ENCODE peak calls at places on chromosomes 13 and 19, in eight cellular contexts. Z, X, T, F, E, Q, I and O are unnamed samples.

GRCh38 chr19:31166206-31166605 is 183.0 kb downstream of the TSHZ3 start:
- DNase-seq in T (no peak), I (no peak), Z (no peak), E (no peak), X (no peak), F (no peak), Q (no peak), O (no peak)

GRCh38 chr13:108560092-108560491 is 69.3 kb upstream of the MYO16 start:
- DNase-seq in F (no peak), Z (no peak), T (no peak), Q (no peak), I (no peak), X (no peak), E (no peak), O (no peak)

GRCh38 chr19:41531438-41532311 is 44.3 kb upstream of the CEACAM21 start:
- DNase-seq in Z (peak; percentile 82), I (peak; percentile 57), E (peak; percentile 85), Q (peak; percentile 98), F (peak; percentile 56), X (peak; percentile 63), T (peak; percentile 64), O (peak; percentile 86)

GRCh38 chr13:91348906-91349435 is 1.5 kb downstream of the MIR17HG start:
- DNase-seq in I (peak; percentile 92), Q (peak; percentile 89), T (peak; percentile 95), X (peak; percentile 91), Z (peak; percentile 92), E (peak; percentile 84), F (peak; percentile 95), O (peak; percentile 90)

GRCh38 chr13:46586766-46587509 is 34.0 kb downstream of the LRCH1 start:
- DNase-seq in T (no peak), Q (no peak), F (no peak), Z (no peak), E (no peak), X (no peak), I (no peak), O (no peak)

GRCh38 chr13:28744091-28744536 is 25.3 kb upstream of the SLC46A3 start:
- DNase-seq in E (peak; percentile 46), X (no peak), Z (peak; percentile 45), Q (peak; percentile 96), F (no peak), T (no peak), I (no peak), O (peak; percentile 40)

GRCh38 chr19:47723573-47723923 is 10.3 kb downstream of the EHD2 start:
- DNase-seq in Z (peak; percentile 89), T (peak; percentile 51), E (peak; percentile 92), X (peak; percentile 79), I (peak; percentile 74), Q (no peak), F (no peak), O (no peak)

GRCh38 chr19:6723108-6723618 is 2.7 kb upstream of the C3 start:
- DNase-seq in Q (no peak), T (no peak), I (peak; percentile 82), X (peak; percentile 90), Z (peak; percentile 85), F (no peak), E (peak; percentile 57), O (no peak)

GRCh38 chr19:3112375-3113099 is 18.4 kb downstream of the GNA11 start:
- DNase-seq in I (no peak), T (no peak), E (no peak), Z (no peak), F (no peak), X (no peak), Q (no peak), O (no peak)

GRCh38 chr19:45160870-45161714 is at the start of gene NKPD1:
- DNase-seq in Q (no peak), F (no peak), T (peak; percentile 82), E (no peak), Z (peak; percentile 69), X (no peak), I (no peak), O (no peak)

GRCh38 chr13:52738719-52739467 is 727 bp downstream of the CNMD start:
- DNase-seq in Z (no peak), Q (peak; percentile 15), T (no peak), E (no peak), I (no peak), X (no peak), F (no peak), O (no peak)

GRCh38 chr13:99501135-99501951 is at the start of gene TM9SF2:
- DNase-seq in T (peak; percentile 98), X (peak; percentile 98), F (peak; percentile 93), Q (peak; percentile 95), E (peak; percentile 95), Z (peak; percentile 97), I (peak; percentile 99), O (peak; percentile 96)
- TF ChIP-seq POLR2A in T (peak; percentile 36), X (peak; percentile 68), F (peak; percentile 88), Q (peak; percentile 74), E (peak; percentile 45), Z (peak; percentile 88), I (peak; percentile 77), O (no peak)

DNA sequence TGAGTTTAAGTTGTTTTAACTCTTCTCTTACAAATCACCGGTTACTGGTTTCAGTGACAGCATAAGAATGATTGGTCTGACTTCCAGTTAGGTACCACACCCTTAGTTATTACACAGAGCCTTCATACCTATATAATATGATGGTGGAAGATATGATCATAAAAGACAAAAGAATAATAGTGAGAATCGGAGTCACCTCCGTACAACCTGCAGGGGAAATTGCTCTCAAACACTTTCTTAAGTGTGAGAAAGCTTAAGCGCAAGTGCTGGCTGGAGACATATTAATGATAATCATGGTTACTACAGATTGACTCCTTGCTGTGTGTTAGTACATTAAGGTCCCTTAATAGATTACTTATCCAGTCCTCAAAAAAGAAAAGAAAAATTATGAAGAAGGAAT is 1.7 kb upstream of the LHFPL6 start:
- DNase-seq in E (no peak), I (no peak), Z (no peak), Q (no peak), F (no peak), T (no peak), X (no peak), O (no peak)
- H3K4me3 ChIP-seq in E (no peak overlapping the region), I (no peak overlapping the region), Z (no peak overlapping the region), Q (no peak overlapping the region), F (no peak overlapping the region), T (no peak overlapping the region), X (no peak overlapping the region), O (no peak overlapping the region)

GRCh38 chr19:1766800-1767352 is 13.6 kb downstream of the ONECUT3 start:
- DNase-seq in I (no peak), Q (no peak), Z (no peak), X (no peak), F (no peak), E (no peak), T (no peak), O (no peak)
- TF ChIP-seq POLR2A in I (no peak), Q (no peak), Z (no peak), X (no peak), F (no peak), E (no peak), T (no peak), O (no peak)

DNA sequence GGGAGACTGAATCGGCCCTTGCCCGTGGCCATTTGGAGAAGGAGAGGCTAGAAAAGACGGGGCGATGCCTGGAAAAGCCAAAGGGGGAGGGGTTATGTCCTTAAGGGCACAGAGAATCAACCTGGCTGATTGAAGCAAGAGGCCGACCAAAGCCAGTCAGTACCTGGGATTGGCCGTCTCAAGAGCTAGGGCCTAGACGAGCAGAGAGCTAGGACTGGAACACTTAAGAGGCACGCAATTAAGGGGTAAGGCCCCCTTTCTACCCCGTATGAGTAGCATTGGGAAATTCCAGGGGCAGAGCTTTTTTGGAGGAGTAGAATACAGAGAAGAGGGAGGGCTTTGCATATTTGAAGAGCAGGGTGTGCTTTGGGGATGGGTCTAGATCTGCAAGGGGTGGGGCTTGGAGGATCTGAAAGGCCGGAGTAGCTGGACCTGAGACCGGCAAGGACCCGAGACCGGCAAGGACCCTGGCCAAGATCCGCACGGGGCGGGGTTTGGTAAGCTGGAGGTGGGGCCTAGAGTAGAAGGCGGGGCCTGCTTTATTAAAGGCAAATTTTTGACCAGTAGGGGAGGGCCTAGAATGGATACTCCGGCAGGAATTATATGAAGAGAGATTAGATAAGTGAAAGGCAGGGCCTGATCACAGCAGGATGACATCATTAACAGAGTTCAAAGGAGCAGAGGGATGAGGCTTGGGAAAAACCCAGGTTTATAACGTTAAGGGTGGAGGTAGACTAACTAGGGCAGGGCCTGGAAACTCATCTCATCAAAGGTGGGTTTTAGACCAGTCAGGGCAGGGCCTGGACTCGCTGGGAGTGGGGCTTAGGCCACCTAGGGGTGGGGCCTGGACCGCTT is 10.7 kb upstream of the CACNG6 start:
- DNase-seq in F (no peak), Q (peak; percentile 83), T (no peak), X (no peak), Z (no peak), E (peak; percentile 99), I (no peak), O (no peak)
- H3K4me3 ChIP-seq in F (peak overlapping the region; percentile 28), Q (peak overlapping the region; percentile 60), T (peak overlapping the region; percentile 41), X (no peak overlapping the region), Z (no peak overlapping the region), E (peak overlapping the region; percentile 69), I (no peak overlapping the region), O (no peak overlapping the region)

GRCh38 chr19:14575428-14575980 is 3.6 kb upstream of the NDUFB7 start:
- DNase-seq in F (no peak), I (no peak), E (no peak), T (no peak), Z (no peak), X (no peak), Q (no peak), O (no peak)

GRCh38 chr19:14576363-14576762 is 4.5 kb upstream of the NDUFB7 start:
- DNase-seq in Q (no peak), I (no peak), T (no peak), E (no peak), Z (no peak), X (no peak), F (no peak), O (no peak)

GRCh38 chr19:14570864-14571527 is 870 bp downstream of the NDUFB7 start:
- DNase-seq in T (no peak), Q (no peak), X (no peak), Z (no peak), I (peak; percentile 19), E (no peak), F (no peak), O (no peak)

GRCh38 chr19:14567079-14567478 is 4.8 kb downstream of the NDUFB7 start:
- DNase-seq in T (no peak), Q (no peak), X (no peak), Z (no peak), F (no peak), I (no peak), E (no peak), O (no peak)

GRCh38 chr19:14571695-14572490 is at the start of gene NDUFB7:
- DNase-seq in I (peak; percentile 88), Z (peak; percentile 93), X (peak; percentile 85), E (peak; percentile 96), Q (peak; percentile 94), F (peak; percentile 77), T (peak; percentile 92), O (peak; percentile 91)
- TF ChIP-seq POLR2A in I (peak; percentile 63), Z (peak; percentile 73), X (no peak), E (peak; percentile 49), Q (peak; percentile 62), F (no peak), T (no peak), O (no peak)

GRCh38 chr13:98751397-98752110 is 918 bp downstream of the SLC15A1 start:
- DNase-seq in Q (peak; percentile 24), E (peak; percentile 9), T (no peak), Z (peak; percentile 51), X (no peak), I (no peak), F (no peak), O (peak; percentile 84)
- H3K4me3 ChIP-seq in Q (no peak overlapping the region), E (no peak overlapping the region), T (peak overlapping the region; percentile 55), Z (peak overlapping the region; percentile 3), X (no peak overlapping the region), I (no peak overlapping the region), F (peak overlapping the region; percentile 36), O (peak overlapping the region; percentile 7)